ENCODE peak calls at places on chromosomes 3 and 15, in five cellular contexts. One of them, this sample, is unnamed.

GRCh38 chr3:42804831-42805821 is 836 bp upstream of the HIGD1A start:
- DNase-seq in OCI-LY7: no peak
- DNase-seq in hepatocyte: peak; percentile 62
- DNase-seq in heart left ventricle: peak; percentile 49
- DNase-seq in transverse colon: peak; percentile 35
- DNase-seq in this sample: peak; percentile 45

GRCh38 chr15:70494861-70495571 is 268.3 kb downstream of the UACA start:
- DNase-seq in OCI-LY7: no peak
- DNase-seq in hepatocyte: peak; percentile 92
- DNase-seq in heart left ventricle: no peak
- DNase-seq in transverse colon: no peak
- DNase-seq in this sample: no peak

GRCh38 chr3:176274161-176274560 is 923.1 kb downstream of the TBL1XR1 start:
- DNase-seq in OCI-LY7: peak; percentile 17
- DNase-seq in hepatocyte: no peak
- DNase-seq in heart left ventricle: no peak
- DNase-seq in transverse colon: no peak
- DNase-seq in this sample: no peak

GRCh38 chr3:11529281-11529680 is 114.4 kb downstream of the VGLL4 start:
- DNase-seq in OCI-LY7: no peak
- DNase-seq in hepatocyte: no peak
- DNase-seq in heart left ventricle: no peak
- DNase-seq in transverse colon: no peak
- DNase-seq in this sample: no peak

GRCh38 chr3:56133423-56133822 is 334.8 kb downstream of the ERC2 start:
- DNase-seq in OCI-LY7: no peak
- DNase-seq in hepatocyte: no peak
- DNase-seq in heart left ventricle: no peak
- DNase-seq in transverse colon: no peak
- DNase-seq in this sample: no peak

GRCh38 chr3:149234671-149235245 is 13.1 kb upstream of the CP start:
- DNase-seq in OCI-LY7: no peak
- DNase-seq in hepatocyte: no peak
- DNase-seq in heart left ventricle: peak; percentile 28
- DNase-seq in transverse colon: no peak
- DNase-seq in this sample: no peak

GRCh38 chr3:64440498-64440897 is 215.2 kb upstream of the PRICKLE2 start:
- DNase-seq in OCI-LY7: no peak
- DNase-seq in hepatocyte: peak; percentile 34
- DNase-seq in heart left ventricle: no peak
- DNase-seq in transverse colon: no peak
- DNase-seq in this sample: no peak

GRCh38 chr15:64519897-64520296 is 59.5 kb downstream of the ZNF609 start:
- DNase-seq in OCI-LY7: no peak
- DNase-seq in hepatocyte: no peak
- DNase-seq in heart left ventricle: no peak
- DNase-seq in transverse colon: no peak
- DNase-seq in this sample: no peak

GRCh38 chr3:152323834-152324233 is 55.1 kb downstream of the MBNL1 start:
- DNase-seq in OCI-LY7: no peak
- DNase-seq in hepatocyte: no peak
- DNase-seq in heart left ventricle: no peak
- DNase-seq in transverse colon: no peak
- DNase-seq in this sample: no peak

GRCh38 chr3:178588593-178588992 is 52.4 kb downstream of the KCNMB2 start:
- DNase-seq in OCI-LY7: no peak
- DNase-seq in hepatocyte: no peak
- DNase-seq in heart left ventricle: no peak
- DNase-seq in transverse colon: no peak
- DNase-seq in this sample: no peak

GRCh38 chr3:57809609-57809968 is 53.5 kb downstream of the SLMAP start:
- DNase-seq in OCI-LY7: no peak
- DNase-seq in hepatocyte: no peak
- DNase-seq in heart left ventricle: no peak
- DNase-seq in transverse colon: no peak
- DNase-seq in this sample: no peak

GRCh38 chr3:142952272-142953193 is 10.9 kb downstream of the PAQR9 start:
- DNase-seq in OCI-LY7: no peak
- DNase-seq in hepatocyte: no peak
- DNase-seq in heart left ventricle: no peak
- DNase-seq in transverse colon: no peak
- DNase-seq in this sample: no peak
- H3K4me1 ChIP-seq in OCI-LY7: no peaks in the 10 kb centered on the region
- H3K4me1 ChIP-seq in hepatocyte: no peaks in the 10 kb centered on the region
- H3K4me1 ChIP-seq in heart left ventricle: no peaks in the 10 kb centered on the region
- H3K4me1 ChIP-seq in transverse colon: peaks cover under 1% of the 10 kb centered on the region
- H3K4me1 ChIP-seq in this sample: no peaks in the 10 kb centered on the region

GRCh38 chr3:126314305-126315082 is 42.7 kb downstream of the KLF15 start:
- DNase-seq in OCI-LY7: no peak
- DNase-seq in hepatocyte: no peak
- DNase-seq in heart left ventricle: no peak
- DNase-seq in transverse colon: no peak
- DNase-seq in this sample: no peak
- TF ChIP-seq CTCF in OCI-LY7: no peak
- TF ChIP-seq CTCF in hepatocyte: no peak
- TF ChIP-seq CTCF in heart left ventricle: no peak
- TF ChIP-seq CTCF in transverse colon: no peak
- TF ChIP-seq CTCF in this sample: no peak

GRCh38 chr15:90401499-90401898 is 13.5 kb downstream of the IQGAP1 start:
- DNase-seq in OCI-LY7: no peak
- DNase-seq in hepatocyte: no peak
- DNase-seq in heart left ventricle: no peak
- DNase-seq in transverse colon: no peak
- DNase-seq in this sample: no peak
- H3K4me1 ChIP-seq in OCI-LY7: peaks cover 27% of the 10 kb centered on the region
- H3K4me1 ChIP-seq in hepatocyte: peaks cover 33% of the 10 kb centered on the region
- H3K4me1 ChIP-seq in heart left ventricle: peaks cover 43% of the 10 kb centered on the region
- H3K4me1 ChIP-seq in transverse colon: peaks cover 96% of the 10 kb centered on the region
- H3K4me1 ChIP-seq in this sample: no peaks in the 10 kb centered on the region

DNA sequence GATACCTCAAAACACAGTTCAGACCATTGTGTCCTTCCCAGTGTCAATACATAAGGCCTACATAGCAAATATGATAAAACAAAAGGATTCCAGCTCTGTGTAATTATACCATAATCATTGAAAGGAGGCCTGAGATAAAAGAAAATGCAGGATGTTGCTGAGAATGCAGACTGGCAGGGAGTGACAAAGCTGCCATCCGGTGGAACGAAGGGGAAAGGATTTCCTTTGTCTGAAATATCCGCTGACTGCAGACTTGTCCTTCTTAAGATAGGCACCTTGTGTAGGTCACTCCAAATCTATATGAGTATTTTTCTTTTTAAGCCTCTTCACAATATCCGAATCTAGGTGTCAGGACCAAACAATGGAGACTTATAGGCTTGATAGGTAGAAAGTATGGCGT is 108.0 kb downstream of the KCNH8 start:
- DNase-seq in OCI-LY7: no peak
- DNase-seq in hepatocyte: no peak
- DNase-seq in heart left ventricle: no peak
- DNase-seq in transverse colon: no peak
- DNase-seq in this sample: no peak
- TF ChIP-seq CTCF in OCI-LY7: peak; percentile 35
- TF ChIP-seq CTCF in hepatocyte: no peak
- TF ChIP-seq CTCF in heart left ventricle: no peak
- TF ChIP-seq CTCF in transverse colon: no peak
- TF ChIP-seq CTCF in this sample: no peak

DNA sequence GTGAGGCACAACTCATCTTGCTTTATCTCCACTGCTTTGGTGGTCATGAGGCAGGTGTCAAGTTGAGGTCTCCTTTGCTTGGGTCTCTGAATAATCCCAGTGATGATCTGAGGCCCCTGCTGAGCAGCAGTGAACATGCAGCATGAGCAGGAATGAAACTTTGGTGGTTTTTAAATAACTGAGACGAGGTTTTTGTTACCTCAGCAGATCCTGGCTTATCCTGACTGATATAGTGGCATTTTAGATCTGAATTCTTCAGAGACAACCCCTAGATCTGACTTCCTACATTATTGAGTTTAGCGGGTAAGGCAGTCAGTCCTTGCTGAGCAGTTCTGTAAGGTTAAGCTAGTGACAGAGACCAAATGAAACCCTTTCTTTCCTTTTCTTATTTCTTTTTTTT is 230.4 kb downstream of the ARRDC4 start:
- DNase-seq in OCI-LY7: no peak
- DNase-seq in hepatocyte: no peak
- DNase-seq in heart left ventricle: no peak
- DNase-seq in transverse colon: no peak
- DNase-seq in this sample: no peak
- H3K4me1 ChIP-seq in OCI-LY7: no peaks in the 10 kb centered on the region
- H3K4me1 ChIP-seq in hepatocyte: no peaks in the 10 kb centered on the region
- H3K4me1 ChIP-seq in heart left ventricle: no peaks in the 10 kb centered on the region
- H3K4me1 ChIP-seq in transverse colon: no peaks in the 10 kb centered on the region
- H3K4me1 ChIP-seq in this sample: no peaks in the 10 kb centered on the region

GRCh38 chr3:99625237-99625622 is 13.2 kb upstream of the COL8A1 start:
- DNase-seq in OCI-LY7: no peak
- DNase-seq in hepatocyte: no peak
- DNase-seq in heart left ventricle: no peak
- DNase-seq in transverse colon: no peak
- DNase-seq in this sample: no peak

GRCh38 chr3:99624536-99625236 is 13.7 kb upstream of the COL8A1 start:
- DNase-seq in OCI-LY7: no peak
- DNase-seq in hepatocyte: no peak
- DNase-seq in heart left ventricle: no peak
- DNase-seq in transverse colon: no peak
- DNase-seq in this sample: no peak

GRCh38 chr3:99625643-99626414 is 12.6 kb upstream of the COL8A1 start:
- DNase-seq in OCI-LY7: no peak
- DNase-seq in hepatocyte: no peak
- DNase-seq in heart left ventricle: no peak
- DNase-seq in transverse colon: no peak
- DNase-seq in this sample: no peak

GRCh38 chr3:99626415-99626788 is 12.0 kb upstream of the COL8A1 start:
- DNase-seq in OCI-LY7: no peak
- DNase-seq in hepatocyte: no peak
- DNase-seq in heart left ventricle: no peak
- DNase-seq in transverse colon: no peak
- DNase-seq in this sample: no peak

GRCh38 chr3:99627062-99627826 is 11.2 kb upstream of the COL8A1 start:
- DNase-seq in OCI-LY7: no peak
- DNase-seq in hepatocyte: no peak
- DNase-seq in heart left ventricle: no peak
- DNase-seq in transverse colon: no peak
- DNase-seq in this sample: no peak
- TF ChIP-seq CTCF in OCI-LY7: no peak
- TF ChIP-seq CTCF in hepatocyte: no peak
- TF ChIP-seq CTCF in heart left ventricle: no peak
- TF ChIP-seq CTCF in transverse colon: no peak
- TF ChIP-seq CTCF in this sample: no peak

GRCh38 chr3:98892263-98892662 is 9.2 kb downstream of the DCBLD2 start:
- DNase-seq in OCI-LY7: no peak
- DNase-seq in hepatocyte: no peak
- DNase-seq in heart left ventricle: no peak
- DNase-seq in transverse colon: no peak
- DNase-seq in this sample: no peak
- H3K4me1 ChIP-seq in OCI-LY7: no peaks in the 10 kb centered on the region
- H3K4me1 ChIP-seq in hepatocyte: no peaks in the 10 kb centered on the region
- H3K4me1 ChIP-seq in heart left ventricle: no peaks in the 10 kb centered on the region
- H3K4me1 ChIP-seq in transverse colon: peaks cover 24% of the 10 kb centered on the region
- H3K4me1 ChIP-seq in this sample: peaks cover 22% of the 10 kb centered on the region